ENCODE peak calls at places on chromosomes 16 and 17, in four cellular contexts. One of them, this sample, is unnamed.

GRCh38 chr17:61490540-61490975 is 38.3 kb downstream of the TBX4 start:
- DNase-seq in ELF-1: no peak
- DNase-seq in activated naive CD4-positive, alpha-beta T cell: no peak
- DNase-seq in astrocyte of the cerebellum: no peak
- DNase-seq in this sample: no peak

GRCh38 chr16:4283939-4284338 is 11.1 kb upstream of the TFAP4 start:
- DNase-seq in activated naive CD4-positive, alpha-beta T cell: no peak
- DNase-seq in ELF-1: no peak
- DNase-seq in astrocyte of the cerebellum: no peak
- DNase-seq in this sample: no peak

GRCh38 chr16:87844374-87844733 is 25.0 kb downstream of the SLC7A5 start:
- DNase-seq in activated naive CD4-positive, alpha-beta T cell: no peak
- DNase-seq in astrocyte of the cerebellum: no peak
- DNase-seq in ELF-1: peak
- DNase-seq in this sample: no peak

GRCh38 chr17:27477971-27478684 is 21.9 kb downstream of the KSR1 start:
- DNase-seq in astrocyte of the cerebellum: no peak
- DNase-seq in activated naive CD4-positive, alpha-beta T cell: no peak
- DNase-seq in ELF-1: no peak
- DNase-seq in this sample: no peak

GRCh38 chr16:57639172-57639571 is 10.7 kb downstream of the ADGRG1 start:
- DNase-seq in astrocyte of the cerebellum: no peak
- DNase-seq in activated naive CD4-positive, alpha-beta T cell: no peak
- DNase-seq in ELF-1: peak
- DNase-seq in this sample: peak

GRCh38 chr16:77399066-77399465 is 35.8 kb downstream of the ADAMTS18 start:
- DNase-seq in astrocyte of the cerebellum: no peak
- DNase-seq in ELF-1: no peak
- DNase-seq in activated naive CD4-positive, alpha-beta T cell: no peak
- DNase-seq in this sample: no peak

GRCh38 chr16:54504372-54504771 is 217.8 kb upstream of the IRX3 start:
- DNase-seq in astrocyte of the cerebellum: no peak
- DNase-seq in ELF-1: no peak
- DNase-seq in activated naive CD4-positive, alpha-beta T cell: no peak
- DNase-seq in this sample: peak

GRCh38 chr16:68884867-68885266 is 41.5 kb downstream of the TANGO6 start:
- DNase-seq in activated naive CD4-positive, alpha-beta T cell: no peak
- DNase-seq in ELF-1: no peak
- DNase-seq in astrocyte of the cerebellum: no peak
- DNase-seq in this sample: peak

This sample was measured in NCI-H748 treated with DMSO at 0.1 percent for 48 hours.